ENCODE peak calls at places on chromosomes 5 and 9, in five cellular contexts. I is HepG2, Y is A549, G is K562, T is GM12878. X is an unnamed sample.

GRCh38 chr9:110918316-110919054 is 119.8 kb downstream of the LPAR1 start:
- DNase-seq in I (no peak), Y (no peak), G (no peak), T (no peak), X (no peak)

GRCh38 chr5:84242286-84242685 is 142.4 kb downstream of the EDIL3 start:
- DNase-seq in I (no peak), Y (no peak), G (no peak), T (no peak), X (no peak)

GRCh38 chr5:120452471-120452870 is 11.6 kb upstream of the PRR16 start:
- DNase-seq in I (no peak), Y (no peak), G (no peak), T (no peak), X (no peak)

GRCh38 chr9:127405344-127406125 is 8.6 kb downstream of the SLC2A8 start:
- DNase-seq in I (no peak), Y (no peak), G (no peak), T (no peak), X (no peak)

GRCh38 chr5:177539411-177539810 is 15.0 kb downstream of the FAM193B start:
- DNase-seq in I (no peak), Y (no peak), G (no peak), T (no peak), X (no peak)

GRCh38 chr9:133403766-133404439 is 13.9 kb downstream of the REXO4 start:
- DNase-seq in I (peak), Y (peak), G (peak), T (no peak), X (peak)

GRCh38 chr5:156119692-156120091 is 207.3 kb upstream of the SGCD start:
- DNase-seq in I (no peak), Y (no peak), G (no peak), T (no peak), X (no peak)

GRCh38 chr5:68415177-68416085 is 199.9 kb downstream of the PIK3R1 start:
- DNase-seq in I (no peak), Y (no peak), G (peak), T (no peak), X (no peak)

GRCh38 chr9:91423785-91424402 is at the start of gene NFIL3:
- DNase-seq in I (peak), Y (peak), G (peak), T (no peak), X (peak)

GRCh38 chr5:127876384-127876783 is 173.2 kb downstream of the CCDC192 start:
- DNase-seq in I (no peak), Y (no peak), G (no peak), T (no peak), X (no peak)

GRCh38 chr9:91419222-91420191 is 4.1 kb downstream of the NFIL3 start:
- DNase-seq in I (peak), Y (peak), G (peak), T (no peak), X (no peak)

GRCh38 chr9:123834907-123835562 is 94.9 kb downstream of the DENND1A start:
- DNase-seq in I (no peak), Y (no peak), G (peak), T (peak), X (peak)

GRCh38 chr5:109413463-109413862 is 3.7 kb upstream of the PJA2 start:
- DNase-seq in I (peak), Y (no peak), G (no peak), T (no peak), X (peak)

GRCh38 chr5:169831331-169831730 is 149.0 kb downstream of the INSYN2B start:
- DNase-seq in I (no peak), Y (no peak), G (no peak), T (no peak), X (no peak)

GRCh38 chr5:110757118-110757729 is 18.4 kb downstream of the SLC25A46 start:
- DNase-seq in I (peak), Y (no peak), G (peak), T (no peak), X (peak)

GRCh38 chr5:39420482-39421145 is 4.2 kb downstream of the DAB2 start:
- DNase-seq in I (no peak), Y (no peak), G (no peak), T (no peak), X (no peak)

GRCh38 chr9:7318920-7319319 is 480.7 kb downstream of the DMAC1 start:
- DNase-seq in I (no peak), Y (no peak), G (no peak), T (no peak), X (no peak)

GRCh38 chr5:131316026-131316425 is 52.2 kb downstream of the CDC42SE2 start:
- DNase-seq in I (no peak), Y (no peak), G (no peak), T (no peak), X (no peak)

GRCh38 chr5:169697976-169698375 is 60.9 kb downstream of the DOCK2 start:
- DNase-seq in I (no peak), Y (no peak), G (no peak), T (no peak), X (no peak)

GRCh38 chr5:54186912-54187445 is 123.4 kb downstream of the ARL15 start:
- DNase-seq in I (no peak), Y (no peak), G (no peak), T (no peak), X (peak)

GRCh38 chr9:112569186-112569585 is 82.6 kb downstream of the KIAA1958 start:
- DNase-seq in I (no peak), Y (no peak), G (no peak), T (no peak), X (no peak)

GRCh38 chr9:98821831-98822230 is 14.4 kb downstream of the GALNT12 start:
- DNase-seq in I (no peak), Y (no peak), G (peak), T (no peak), X (no peak)

GRCh38 chr5:107578051-107578635 is 92.6 kb downstream of the EFNA5 start:
- DNase-seq in I (no peak), Y (no peak), G (no peak), T (no peak), X (no peak)

GRCh38 chr5:446864-447263 is 3.9 kb downstream of the EXOC3 start:
- DNase-seq in I (peak), Y (peak), G (peak), T (no peak), X (peak)

GRCh38 chr5:1467341-1468246 is 22.4 kb upstream of the SLC6A3 start:
- DNase-seq in I (no peak), Y (no peak), G (no peak), T (no peak), X (no peak)

GRCh38 chr5:139847790-139848507 is 52.3 kb downstream of the PSD2 start:
- DNase-seq in I (no peak), Y (peak), G (peak), T (no peak), X (peak)

GRCh38 chr5:96626956-96627355 is 35.2 kb upstream of the CAST start:
- DNase-seq in I (peak), Y (no peak), G (no peak), T (no peak), X (no peak)

GRCh38 chr5:39400711-39401385 is 23.9 kb downstream of the DAB2 start:
- DNase-seq in I (peak), Y (no peak), G (no peak), T (no peak), X (no peak)

GRCh38 chr9:93898502-93899426 is 56.4 kb downstream of the BARX1 start:
- DNase-seq in I (no peak), Y (no peak), G (peak), T (no peak), X (no peak)

GRCh38 chr9:87193925-87194380 is 246.6 kb upstream of the GAS1 start:
- DNase-seq in I (no peak), Y (no peak), G (no peak), T (no peak), X (peak)

GRCh38 chr9:1332161-1332560 is 282.0 kb downstream of the DMRT2 start:
- DNase-seq in I (no peak), Y (no peak), G (no peak), T (no peak), X (no peak)

GRCh38 chr5:79552984-79553383 is 39.0 kb upstream of the HOMER1 start:
- DNase-seq in I (no peak), Y (no peak), G (no peak), T (no peak), X (no peak)

GRCh38 chr9:37004424-37004935 is 29.6 kb downstream of the PAX5 start:
- DNase-seq in I (no peak), Y (no peak), G (no peak), T (no peak), X (no peak)

GRCh38 chr9:93198117-93198838 is 14.3 kb downstream of the WNK2 start:
- DNase-seq in I (no peak), Y (no peak), G (no peak), T (no peak), X (no peak)

GRCh38 chr5:106367281-106367680 is 1303.5 kb downstream of the EFNA5 start:
- DNase-seq in I (no peak), Y (no peak), G (no peak), T (no peak), X (no peak)

GRCh38 chr5:66757219-66757833 is 161.1 kb downstream of the MAST4 start:
- DNase-seq in I (peak), Y (peak), G (peak), T (no peak), X (peak)

GRCh38 chr9:123033352-123033751 is at the start of gene GPR21:
- DNase-seq in I (no peak), Y (no peak), G (no peak), T (no peak), X (peak)

GRCh38 chr9:125893277-125893676 is 146.1 kb downstream of the PBX3 start:
- DNase-seq in I (no peak), Y (no peak), G (no peak), T (no peak), X (no peak)
- H3K4me3 ChIP-seq in I (no peak), Y (no peak), G (no peak), T (no peak), X (no peak)

GRCh38 chr9:38419216-38419615 is 5.0 kb downstream of the IGFBPL1 start:
- DNase-seq in I (no peak), Y (no peak), G (no peak), T (no peak), X (peak)

GRCh38 chr9:38423273-38423938 is 848 bp downstream of the IGFBPL1 start:
- DNase-seq in I (no peak), Y (no peak), G (no peak), T (no peak), X (peak)

GRCh38 chr9:38423939-38424843 is at the start of gene IGFBPL1:
- DNase-seq in I (no peak), Y (peak), G (no peak), T (no peak), X (peak)

GRCh38 chr9:38422555-38423245 is 1.6 kb downstream of the IGFBPL1 start:
- DNase-seq in I (no peak), Y (no peak), G (no peak), T (no peak), X (no peak)

DNA sequence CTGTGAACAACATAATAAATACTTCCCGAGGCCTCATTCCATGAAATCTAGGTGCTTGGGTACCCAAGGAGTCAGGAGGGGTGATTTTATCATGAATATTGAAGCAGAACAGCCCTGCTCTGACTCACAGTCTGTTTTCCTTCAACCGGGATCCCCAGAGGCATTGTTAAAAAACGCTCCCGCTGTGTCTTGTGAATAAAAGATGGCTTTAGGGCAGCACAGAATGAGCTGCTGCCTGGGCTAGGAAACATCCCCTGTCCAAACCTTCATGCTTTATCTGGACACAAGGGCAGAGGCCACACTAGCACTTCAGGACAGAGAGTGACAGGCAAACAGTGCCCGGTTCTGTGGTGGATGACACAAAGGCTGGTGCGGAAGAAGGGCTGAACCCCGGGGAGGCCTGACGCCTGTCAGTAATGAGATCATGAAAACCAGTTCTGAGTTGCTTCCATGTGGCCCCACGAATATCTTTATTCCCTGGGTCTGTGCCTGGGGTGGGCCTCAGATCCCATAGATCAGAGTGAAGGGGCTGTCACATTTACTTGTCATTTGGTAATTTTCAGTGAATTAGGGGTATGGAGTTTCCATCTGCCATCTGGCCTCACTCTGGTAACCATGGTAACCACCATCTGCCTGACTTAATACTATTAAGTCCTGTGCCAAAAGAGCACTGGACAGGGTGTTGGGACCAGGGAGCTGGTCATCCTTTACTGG is 2.6 kb downstream of the IGFBPL1 start:
- DNase-seq in I (no peak), Y (no peak), G (no peak), T (no peak), X (peak)
- TF ChIP-seq JUNB in I (no peak), Y (no peak), G (no peak), T (no peak), X (no peak)

GRCh38 chr5:129096382-129096991 is 1.9 kb downstream of the ISOC1 start:
- DNase-seq in I (no peak), Y (peak), G (peak), T (no peak), X (peak)

GRCh38 chr5:129097498-129098296 is 3.1 kb downstream of the ISOC1 start:
- DNase-seq in I (no peak), Y (no peak), G (no peak), T (no peak), X (no peak)

GRCh38 chr5:129098488-129099183 is 4.1 kb downstream of the ISOC1 start:
- DNase-seq in I (no peak), Y (no peak), G (peak), T (no peak), X (no peak)

GRCh38 chr5:129094087-129094923 is at the start of gene ISOC1:
- DNase-seq in I (peak), Y (peak), G (peak), T (peak), X (peak)

DNA sequence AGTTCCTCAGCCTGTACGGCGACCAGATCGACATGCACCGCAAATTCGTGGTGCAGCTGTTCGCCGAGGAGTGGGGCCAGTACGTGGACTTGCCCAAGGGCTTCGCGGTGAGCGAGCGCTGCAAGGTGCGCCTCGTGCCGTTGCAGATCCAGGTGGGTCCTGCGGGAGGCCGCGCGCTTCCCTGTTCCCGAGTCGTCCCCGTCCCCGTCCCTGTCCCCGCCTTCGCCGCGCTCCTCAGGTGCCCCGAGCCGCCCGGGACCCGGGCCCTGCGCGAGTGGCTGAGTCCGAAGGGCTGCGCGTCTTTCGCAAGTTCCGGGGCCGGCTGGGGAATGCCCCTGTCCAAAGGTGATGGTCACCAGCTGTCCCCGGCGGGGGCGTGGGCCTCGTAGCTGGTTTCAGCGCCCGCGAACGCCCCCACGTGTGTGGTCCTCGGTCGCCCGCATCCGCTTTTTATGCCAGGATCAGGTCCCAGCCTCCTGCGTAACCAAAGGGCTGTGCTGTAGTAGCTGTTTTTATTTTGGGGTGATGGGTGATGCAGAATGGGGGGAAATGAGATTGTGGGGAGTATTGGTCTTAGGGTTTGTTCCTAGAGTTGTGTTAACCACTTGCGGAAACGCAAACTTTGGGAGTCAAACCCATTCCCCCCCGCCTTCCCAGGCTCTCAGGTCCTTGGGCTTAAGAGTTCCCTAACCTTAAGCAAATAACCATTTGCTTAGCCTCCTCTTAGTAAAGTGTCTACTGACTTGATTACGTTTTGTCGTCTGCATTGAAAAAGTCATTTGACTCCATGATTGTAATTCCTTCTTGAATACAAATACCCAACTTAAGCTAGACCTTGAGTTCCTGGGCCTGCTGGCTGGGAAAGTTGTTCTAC is 612 bp downstream of the ISOC1 start:
- DNase-seq in I (peak), Y (peak), G (peak), T (peak), X (peak)
- TF ChIP-seq CTCF in I (peak), Y (peak), G (peak), T (no peak), X (no peak)

GRCh38 chr5:180804129-180804601 is 1.6 kb upstream of the MGAT1 start:
- DNase-seq in I (no peak), Y (no peak), G (no peak), T (no peak), X (no peak)
- H3K4me3 ChIP-seq in I (no peak), Y (no peak), G (peak), T (peak), X (peak)